ENCODE peak calls at places on chromosomes 2 and 18, in four cellular contexts. V is stomach, H is Karpas-422, S is Caco-2. T is an unnamed sample.
A peak's percentile ranks its signal among the peaks of the same experiment; 100 is the strongest.

GRCh38 chr2:120357768-120358167 is 11.8 kb downstream of the INHBB start:
- DNase-seq in S (no peak), V (no peak), H (no peak), T (no peak)

GRCh38 chr2:95351080-95351915 is 51.2 kb upstream of the FAHD2A start:
- DNase-seq in S (peak; percentile 27), H (no peak), V (peak; percentile 22), T (no peak)

GRCh38 chr2:29723255-29724001 is 198.0 kb downstream of the ALK start:
- DNase-seq in S (no peak), H (no peak), V (peak; percentile 67), T (no peak)

GRCh38 chr2:172279843-172280242 is 147.5 kb upstream of the ITGA6 start:
- DNase-seq in S (no peak), H (no peak), V (no peak), T (no peak)

GRCh38 chr18:46310675-46311345 is 206.6 kb downstream of the HAUS1 start:
- DNase-seq in S (no peak), V (no peak), H (no peak), T (no peak)

GRCh38 chr2:28407131-28407975 is 14.7 kb downstream of the FOSL2 start:
- DNase-seq in H (no peak), S (no peak), V (no peak), T (no peak)

GRCh38 chr18:56756971-56757370 is 105.8 kb downstream of the WDR7 start:
- DNase-seq in H (no peak), V (no peak), S (no peak), T (no peak)

GRCh38 chr2:127479219-127479825 is 47.0 kb downstream of the IWS1 start:
- DNase-seq in V (no peak), H (peak; percentile 82), S (no peak), T (peak; percentile 75)

GRCh38 chr2:162945785-162946184 is 107.2 kb upstream of the KCNH7 start:
- DNase-seq in H (no peak), V (no peak), S (no peak), T (no peak)

GRCh38 chr18:68148862-68149261 is 566.0 kb downstream of the TMX3 start:
- DNase-seq in H (no peak), S (no peak), V (no peak), T (no peak)

GRCh38 chr2:55223958-55224760 is 7.9 kb downstream of the CLHC1 start:
- DNase-seq in H (no peak), S (no peak), V (no peak), T (no peak)

GRCh38 chr2:158845869-158846268 is 50.8 kb downstream of the DAPL1 start:
- DNase-seq in V (no peak), H (no peak), S (no peak), T (peak; percentile 58)

GRCh38 chr2:223536546-223536945 is 65.6 kb downstream of the SCG2 start:
- DNase-seq in S (no peak), V (no peak), H (no peak), T (no peak)

GRCh38 chr18:57981629-57982028 is 62.4 kb upstream of the NEDD4L start:
- DNase-seq in V (no peak), H (no peak), S (no peak), T (no peak)

GRCh38 chr2:97919858-97920257 is 75.9 kb downstream of the TMEM131 start:
- DNase-seq in S (no peak), H (no peak), V (no peak), T (no peak)

GRCh38 chr2:169415233-169415748 is 53.0 kb upstream of the LRP2 start:
- DNase-seq in H (peak; percentile 50), V (no peak), S (no peak), T (no peak)

GRCh38 chr2:11411768-11412448 is 54.1 kb downstream of the E2F6 start:
- DNase-seq in V (peak; percentile 57), S (peak; percentile 54), H (no peak), T (peak; percentile 54)

DNA sequence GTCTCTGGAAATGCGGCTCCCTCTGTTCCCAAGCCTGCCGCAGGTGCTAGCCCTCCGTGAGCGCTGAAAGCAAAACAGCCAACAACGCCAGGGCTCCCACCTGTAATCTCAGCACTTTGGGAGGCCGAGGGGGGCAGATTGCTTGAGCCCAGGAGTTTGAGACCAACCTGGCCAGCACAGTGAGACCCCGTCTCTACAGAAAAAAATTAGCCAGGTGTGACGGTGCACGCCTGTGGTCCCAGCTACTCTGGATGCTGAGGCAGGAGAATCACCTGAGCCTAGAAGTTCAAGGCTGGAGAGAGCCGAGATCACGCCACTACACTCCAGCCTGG is 41.3 kb upstream of the PTMA start:
- DNase-seq in H (no peak), V (no peak), S (no peak), T (no peak)
- H3K4me3 ChIP-seq in H (peak overlapping the region; percentile 78), V (peak overlapping the region; percentile 42), S (peak overlapping the region; percentile 41), T (peak overlapping the region; percentile 30)

GRCh38 chr2:138503087-138503442 is 1.5 kb downstream of the SPOPL start:
- DNase-seq in H (peak; percentile 80), V (no peak), S (no peak), T (no peak)

GRCh38 chr2:138504092-138504491 is 2.5 kb downstream of the SPOPL start:
- DNase-seq in V (no peak), S (no peak), H (no peak), T (no peak)

GRCh38 chr2:138502253-138503086 is 900 bp downstream of the SPOPL start:
- DNase-seq in V (peak; percentile 27), H (peak; percentile 68), S (peak; percentile 43), T (no peak)

GRCh38 chr2:138503652-138504051 is 2.1 kb downstream of the SPOPL start:
- DNase-seq in V (no peak), S (no peak), H (peak; percentile 66), T (no peak)

DNA sequence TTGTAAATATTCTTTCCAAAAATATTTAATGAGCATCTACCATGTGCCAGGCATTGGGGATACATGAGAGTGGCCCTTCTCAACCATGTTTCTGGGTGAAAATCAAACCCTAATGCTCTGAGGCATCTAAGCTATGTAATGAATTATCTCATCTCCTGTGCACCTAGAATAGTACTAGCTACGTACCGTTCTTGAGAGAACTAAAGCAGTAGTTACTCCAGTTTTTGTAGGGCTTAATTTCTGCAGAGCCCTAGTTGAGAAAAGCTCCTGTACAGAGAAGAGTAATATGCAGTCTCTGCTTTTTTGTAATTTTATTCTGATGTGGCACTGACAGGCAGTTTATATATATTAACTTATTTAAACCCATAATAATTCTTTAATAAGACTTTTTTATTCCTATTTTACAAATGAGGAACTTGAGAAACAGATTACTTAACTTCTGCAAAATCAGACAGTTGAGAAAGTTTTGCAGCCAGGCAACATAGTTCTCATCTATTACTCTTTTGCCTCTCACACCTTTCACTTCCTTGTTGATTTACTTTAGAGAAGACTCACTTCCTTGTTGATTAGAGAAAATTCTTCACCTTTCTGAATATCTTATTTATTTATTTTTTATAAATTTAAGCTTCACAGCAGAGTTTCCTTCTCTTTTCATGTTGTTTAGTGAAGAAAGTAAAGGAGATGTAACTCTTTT is 3.1 kb downstream of the SPOPL start:
- DNase-seq in H (peak; percentile 88), V (no peak), S (no peak), T (no peak)
- H3K4me3 ChIP-seq in H (peak overlapping the region; percentile 79), V (no peak overlapping the region), S (no peak overlapping the region), T (no peak overlapping the region)

DNA sequence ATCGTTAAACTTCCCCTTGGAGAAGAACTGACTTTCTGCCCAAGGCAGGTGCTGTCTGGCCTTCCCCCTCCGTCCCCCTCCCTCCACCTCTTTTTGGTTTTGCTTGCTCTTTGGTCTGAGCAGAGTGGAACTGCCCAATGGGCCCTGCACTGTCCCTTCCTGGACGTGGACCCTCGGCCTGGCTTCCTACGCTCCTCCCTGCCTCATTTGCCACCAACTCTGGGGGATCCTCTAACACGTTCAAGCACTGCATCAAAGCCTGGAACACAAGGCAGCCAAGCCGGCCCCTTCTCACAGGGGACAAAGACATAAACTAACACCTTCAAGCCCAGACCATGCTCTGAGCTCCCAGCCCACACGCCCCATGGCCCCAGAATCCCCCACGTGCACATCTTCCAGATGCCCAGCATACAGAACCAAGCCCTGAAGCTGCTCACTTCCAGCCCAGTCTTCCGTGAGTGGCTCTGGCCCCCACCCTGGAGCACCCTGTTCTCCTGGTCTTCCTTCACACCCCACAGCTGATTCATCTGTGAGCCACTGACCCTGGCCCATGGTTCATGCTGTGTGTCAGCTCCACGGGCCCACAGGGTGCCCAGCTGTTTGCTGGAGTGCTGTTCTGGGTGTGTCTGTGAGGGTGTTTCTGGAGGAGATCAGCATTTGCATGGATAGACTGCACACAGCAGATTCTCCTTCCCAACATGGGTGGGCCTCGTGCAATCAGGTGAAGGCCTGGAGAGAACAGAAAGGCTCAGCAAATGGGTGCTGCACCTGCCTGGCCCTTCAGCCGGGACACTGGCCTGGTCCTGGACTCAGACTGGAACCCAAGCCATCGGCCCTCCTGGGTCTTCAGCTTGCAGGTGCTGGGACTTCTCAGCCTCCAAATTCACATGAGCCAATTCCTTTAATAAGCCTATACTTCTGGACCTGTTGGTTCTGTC is 247.1 kb upstream of the SALL3 start:
- DNase-seq in V (peak; percentile 17), S (no peak), H (no peak), T (no peak)
- H3K4me3 ChIP-seq in V (no peak overlapping the region), S (no peak overlapping the region), H (no peak overlapping the region), T (no peak overlapping the region)

GRCh38 chr2:187552959-187553681 is 1.1 kb downstream of the TFPI start:
- DNase-seq in H (no peak), V (no peak), S (no peak), T (peak; percentile 91)
- H3K4me3 ChIP-seq in H (no peak overlapping the region), V (peak overlapping the region; percentile 33), S (no peak overlapping the region), T (peak overlapping the region; percentile 81)

T was measured in fibroblast of mammary gland.